ENCODE peak calls at places on chromosomes 4 and X, in six cellular contexts. Z, R, J, I, B and O are unnamed samples.

GRCh38 chr4:82583897-82584604 is 22.3 kb upstream of the TMEM150C start:
- DNase-seq in Z (no peak), R (no peak), J (no peak), I (no peak), B (no peak), O (no peak)

GRCh38 chrX:154515803-154516654 is at the start of gene FAM3A:
- DNase-seq in Z (peak; percentile 88), R (peak; percentile 93), J (peak; percentile 95), I (peak; percentile 92), B (peak; percentile 81), O (peak; percentile 86)

GRCh38 chr4:189874591-189874990 is 66.1 kb upstream of the FRG1 start:
- DNase-seq in Z (no peak), R (no peak), J (no peak), I (no peak), B (no peak), O (no peak)

GRCh38 chr4:152894673-152895072 is 41.5 kb upstream of the FHDC1 start:
- DNase-seq in Z (no peak), R (no peak), J (no peak), I (no peak), B (peak; percentile 18), O (peak; percentile 60)

GRCh38 chr4:168694669-168695068 is 197.8 kb downstream of the PALLD start:
- DNase-seq in Z (no peak), R (no peak), J (no peak), I (no peak), B (peak; percentile 19), O (no peak)

GRCh38 chrX:53678667-53679066 is 7.9 kb downstream of the HUWE1 start:
- DNase-seq in Z (no peak), R (peak; percentile 7), J (no peak), I (no peak), B (no peak), O (no peak)

GRCh38 chrX:118603981-118604380 is 108.4 kb downstream of the DOCK11 start:
- DNase-seq in Z (peak; percentile 48), R (peak; percentile 12), J (peak; percentile 62), I (peak; percentile 41), B (peak; percentile 41), O (peak; percentile 63)

GRCh38 chr4:5341151-5341925 is 290.1 kb downstream of the STK32B start:
- DNase-seq in Z (no peak), R (no peak), J (no peak), I (no peak), B (no peak), O (no peak)

GRCh38 chr4:140268441-140268840 is 105.0 kb upstream of the SCOC start:
- DNase-seq in Z (no peak), R (no peak), J (no peak), I (no peak), B (no peak), O (no peak)

GRCh38 chr4:89712141-89712540 is 124.8 kb downstream of the SNCA start:
- DNase-seq in Z (no peak), R (no peak), J (no peak), I (no peak), B (no peak), O (peak; percentile 9)